ENCODE peak calls at places on chromosomes 1 and 21, in six cellular contexts. One of them, this sample, is unnamed.

GRCh38 chr21:27700974-27701614 is 734.2 kb upstream of the ADAMTS5 start:
- DNase-seq in endothelial cell of umbilical vein: peak
- DNase-seq in suprapubic skin: peak
- DNase-seq in ovary: peak
- DNase-seq in IMR-90: peak
- DNase-seq in transverse colon: peak
- DNase-seq in this sample: peak

GRCh38 chr1:25619101-25619890 is 2.7 kb downstream of the MAN1C1 start:
- DNase-seq in endothelial cell of umbilical vein: peak
- DNase-seq in suprapubic skin: no peak
- DNase-seq in ovary: peak
- DNase-seq in IMR-90: peak
- DNase-seq in transverse colon: no peak
- DNase-seq in this sample: no peak

GRCh38 chr21:27189870-27190269 is 223.0 kb upstream of the ADAMTS5 start:
- DNase-seq in endothelial cell of umbilical vein: no peak
- DNase-seq in suprapubic skin: no peak
- DNase-seq in ovary: no peak
- DNase-seq in IMR-90: no peak
- DNase-seq in transverse colon: no peak
- DNase-seq in this sample: no peak

GRCh38 chr1:15935056-15935950 is 40.6 kb downstream of the ZBTB17 start:
- DNase-seq in endothelial cell of umbilical vein: no peak
- DNase-seq in suprapubic skin: no peak
- DNase-seq in ovary: no peak
- DNase-seq in IMR-90: no peak
- DNase-seq in transverse colon: no peak
- DNase-seq in this sample: no peak

GRCh38 chr1:230752407-230752806 is 5.2 kb downstream of the CAPN9 start:
- DNase-seq in endothelial cell of umbilical vein: no peak
- DNase-seq in suprapubic skin: no peak
- DNase-seq in ovary: no peak
- DNase-seq in IMR-90: no peak
- DNase-seq in transverse colon: peak
- DNase-seq in this sample: no peak

GRCh38 chr1:184324972-184325371 is 61.9 kb upstream of the C1orf21 start:
- DNase-seq in endothelial cell of umbilical vein: no peak
- DNase-seq in suprapubic skin: no peak
- DNase-seq in ovary: no peak
- DNase-seq in IMR-90: no peak
- DNase-seq in transverse colon: no peak
- DNase-seq in this sample: no peak

GRCh38 chr1:220908757-220909156 is 29.5 kb downstream of the HLX start:
- DNase-seq in endothelial cell of umbilical vein: peak
- DNase-seq in suprapubic skin: no peak
- DNase-seq in ovary: no peak
- DNase-seq in IMR-90: peak
- DNase-seq in transverse colon: no peak
- DNase-seq in this sample: no peak

GRCh38 chr1:111399792-111400610 is 27.5 kb downstream of the OVGP1 start:
- DNase-seq in endothelial cell of umbilical vein: peak
- DNase-seq in suprapubic skin: no peak
- DNase-seq in ovary: peak
- DNase-seq in IMR-90: peak
- DNase-seq in transverse colon: peak
- DNase-seq in this sample: peak

GRCh38 chr1:1941868-1942752 is 23.0 kb upstream of the TMEM52 start:
- DNase-seq in endothelial cell of umbilical vein: no peak
- DNase-seq in suprapubic skin: peak
- DNase-seq in ovary: no peak
- DNase-seq in IMR-90: no peak
- DNase-seq in transverse colon: no peak
- DNase-seq in this sample: no peak

GRCh38 chr1:183058835-183059234 is 35.6 kb downstream of the LAMC1 start:
- DNase-seq in endothelial cell of umbilical vein: peak
- DNase-seq in suprapubic skin: no peak
- DNase-seq in ovary: no peak
- DNase-seq in IMR-90: peak
- DNase-seq in transverse colon: no peak
- DNase-seq in this sample: no peak

GRCh38 chr1:93447481-93448291 is at the start of gene FNBP1L:
- DNase-seq in endothelial cell of umbilical vein: peak
- DNase-seq in suprapubic skin: peak
- DNase-seq in ovary: peak
- DNase-seq in IMR-90: peak
- DNase-seq in transverse colon: peak
- DNase-seq in this sample: peak

GRCh38 chr1:25017436-25018109 is 87.5 kb upstream of the RUNX3 start:
- DNase-seq in endothelial cell of umbilical vein: no peak
- DNase-seq in suprapubic skin: no peak
- DNase-seq in ovary: no peak
- DNase-seq in IMR-90: peak
- DNase-seq in transverse colon: no peak
- DNase-seq in this sample: no peak

GRCh38 chr1:247574236-247574635 is 13.9 kb upstream of the OR2G2 start:
- DNase-seq in endothelial cell of umbilical vein: no peak
- DNase-seq in suprapubic skin: no peak
- DNase-seq in ovary: no peak
- DNase-seq in IMR-90: no peak
- DNase-seq in transverse colon: no peak
- DNase-seq in this sample: no peak

GRCh38 chr1:212981025-212981495 is 30.7 kb downstream of the VASH2 start:
- DNase-seq in endothelial cell of umbilical vein: no peak
- DNase-seq in suprapubic skin: no peak
- DNase-seq in ovary: no peak
- DNase-seq in IMR-90: no peak
- DNase-seq in transverse colon: no peak
- DNase-seq in this sample: peak

GRCh38 chr1:229033480-229033879 is 237.4 kb upstream of the RAB4A start:
- DNase-seq in endothelial cell of umbilical vein: no peak
- DNase-seq in suprapubic skin: no peak
- DNase-seq in ovary: no peak
- DNase-seq in IMR-90: no peak
- DNase-seq in transverse colon: no peak
- DNase-seq in this sample: no peak

GRCh38 chr1:178258521-178258920 is 164.6 kb downstream of the RASAL2 start:
- DNase-seq in endothelial cell of umbilical vein: no peak
- DNase-seq in suprapubic skin: no peak
- DNase-seq in ovary: no peak
- DNase-seq in IMR-90: peak
- DNase-seq in transverse colon: no peak
- DNase-seq in this sample: no peak

GRCh38 chr1:178266619-178267066 is 172.7 kb downstream of the RASAL2 start:
- DNase-seq in endothelial cell of umbilical vein: no peak
- DNase-seq in suprapubic skin: no peak
- DNase-seq in ovary: no peak
- DNase-seq in IMR-90: no peak
- DNase-seq in transverse colon: no peak
- DNase-seq in this sample: no peak

GRCh38 chr1:178267646-178268094 is 173.8 kb downstream of the RASAL2 start:
- DNase-seq in endothelial cell of umbilical vein: peak
- DNase-seq in suprapubic skin: no peak
- DNase-seq in ovary: no peak
- DNase-seq in IMR-90: peak
- DNase-seq in transverse colon: no peak
- DNase-seq in this sample: no peak

GRCh38 chr1:178262101-178262500 is 168.2 kb downstream of the RASAL2 start:
- DNase-seq in endothelial cell of umbilical vein: peak
- DNase-seq in suprapubic skin: no peak
- DNase-seq in ovary: no peak
- DNase-seq in IMR-90: peak
- DNase-seq in transverse colon: no peak
- DNase-seq in this sample: peak

DNA sequence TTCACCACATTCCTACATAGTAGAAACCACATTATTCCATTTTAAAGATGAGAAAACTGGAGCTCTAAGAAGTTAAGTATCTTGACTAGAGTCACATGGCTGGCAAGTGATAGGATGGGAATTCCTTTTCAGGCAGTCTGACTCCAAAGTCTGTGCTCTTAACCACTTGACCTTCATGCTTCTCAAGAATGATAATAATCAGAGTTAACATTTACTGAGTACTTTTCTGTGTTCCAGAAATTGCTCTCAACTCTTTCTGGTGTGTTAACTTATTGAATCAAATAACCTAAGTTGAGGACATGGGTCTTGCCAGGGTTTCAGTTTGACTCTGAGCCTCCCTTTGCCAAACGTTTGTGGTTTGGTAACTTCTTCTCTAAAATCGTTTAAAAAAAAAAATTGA is 169.4 kb downstream of the RASAL2 start:
- DNase-seq in endothelial cell of umbilical vein: no peak
- DNase-seq in suprapubic skin: no peak
- DNase-seq in ovary: no peak
- DNase-seq in IMR-90: peak
- DNase-seq in transverse colon: no peak
- DNase-seq in this sample: no peak
- TF ChIP-seq POLR2A in endothelial cell of umbilical vein: no peak
- TF ChIP-seq POLR2A in suprapubic skin: no peak
- TF ChIP-seq POLR2A in ovary: no peak
- TF ChIP-seq POLR2A in IMR-90: no peak
- TF ChIP-seq POLR2A in transverse colon: no peak
- TF ChIP-seq POLR2A in this sample: no peak

GRCh38 chr1:11735854-11736745 is at the start of gene AGTRAP:
- DNase-seq in endothelial cell of umbilical vein: peak
- DNase-seq in suprapubic skin: peak
- DNase-seq in ovary: peak
- DNase-seq in IMR-90: peak
- DNase-seq in transverse colon: peak
- DNase-seq in this sample: peak
- TF ChIP-seq POLR2A in endothelial cell of umbilical vein: no peak
- TF ChIP-seq POLR2A in suprapubic skin: peak
- TF ChIP-seq POLR2A in ovary: peak
- TF ChIP-seq POLR2A in IMR-90: no peak
- TF ChIP-seq POLR2A in transverse colon: no peak
- TF ChIP-seq POLR2A in this sample: peak

DNA sequence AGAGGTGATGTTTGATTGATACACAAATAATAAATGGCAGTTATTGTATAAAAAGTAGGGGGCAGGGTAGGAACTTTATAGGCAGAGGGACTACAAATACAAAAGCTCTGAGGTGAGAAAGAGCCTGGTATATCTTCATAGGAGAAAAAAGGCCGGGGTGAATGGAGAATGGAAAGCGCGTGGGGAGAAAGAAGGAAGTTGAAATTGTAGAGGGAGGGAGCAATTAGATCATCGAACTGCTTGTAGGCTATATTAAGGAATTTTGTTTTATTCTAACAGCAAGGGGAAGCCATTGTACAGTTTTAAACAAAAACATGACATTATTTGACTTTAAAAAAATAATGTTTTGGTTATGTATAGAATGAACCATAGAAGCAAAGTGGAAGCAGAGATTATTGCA is 147.4 kb downstream of the PDE4B start:
- DNase-seq in endothelial cell of umbilical vein: no peak
- DNase-seq in suprapubic skin: no peak
- DNase-seq in ovary: no peak
- DNase-seq in IMR-90: no peak
- DNase-seq in transverse colon: no peak
- DNase-seq in this sample: no peak
- TF ChIP-seq POLR2A in endothelial cell of umbilical vein: no peak
- TF ChIP-seq POLR2A in suprapubic skin: no peak
- TF ChIP-seq POLR2A in ovary: no peak
- TF ChIP-seq POLR2A in IMR-90: no peak
- TF ChIP-seq POLR2A in transverse colon: no peak
- TF ChIP-seq POLR2A in this sample: no peak

GRCh38 chr1:10694274-10694632 is 102.2 kb downstream of the CASZ1 start:
- DNase-seq in endothelial cell of umbilical vein: peak
- DNase-seq in suprapubic skin: no peak
- DNase-seq in ovary: no peak
- DNase-seq in IMR-90: no peak
- DNase-seq in transverse colon: no peak
- DNase-seq in this sample: peak
- TF ChIP-seq POLR2A in endothelial cell of umbilical vein: no peak
- TF ChIP-seq POLR2A in suprapubic skin: no peak
- TF ChIP-seq POLR2A in ovary: no peak
- TF ChIP-seq POLR2A in IMR-90: no peak
- TF ChIP-seq POLR2A in transverse colon: no peak
- TF ChIP-seq POLR2A in this sample: no peak